ENCODE peak calls at places on chromosomes 1 and 21, in four cellular contexts. I is HepG2, T is GM12878, V is H1. K is an unnamed sample. For H3K4me1, the result is how much of the 10 kb centered on the place peaks cover.

GRCh38 chr1:65725064-65725463 is 67.6 kb upstream of the PDE4B start:
- DNase-seq in I (no peak), T (no peak), V (no peak), K (no peak)

GRCh38 chr1:76018045-76018444 is 56.5 kb upstream of the ST6GALNAC3 start:
- DNase-seq in I (no peak), T (no peak), V (no peak), K (no peak)

GRCh38 chr1:210908257-210908656 is 225.7 kb downstream of the KCNH1 start:
- DNase-seq in I (no peak), T (no peak), V (no peak), K (no peak)

GRCh38 chr1:63068626-63069025 is 253.7 kb upstream of the FOXD3 start:
- DNase-seq in I (no peak), T (no peak), V (no peak), K (no peak)

GRCh38 chr1:93770640-93771039 is 89.0 kb upstream of the BCAR3 start:
- DNase-seq in I (no peak), T (no peak), V (no peak), K (no peak)

GRCh38 chr1:177873238-177873637 is 96.6 kb downstream of the SEC16B start:
- DNase-seq in I (peak), T (no peak), V (no peak), K (no peak)

GRCh38 chr21:44875341-44875740 is 1.9 kb upstream of the PTTG1IP start:
- DNase-seq in I (no peak), T (no peak), V (no peak), K (no peak)

GRCh38 chr1:185646202-185646683 is 87.9 kb upstream of the HMCN1 start:
- DNase-seq in I (peak), T (no peak), V (peak), K (peak)

GRCh38 chr1:181043025-181043880 is 9.5 kb downstream of the MR1 start:
- DNase-seq in I (peak), T (no peak), V (no peak), K (no peak)

GRCh38 chr1:218164930-218165686 is 120.0 kb upstream of the RRP15 start:
- DNase-seq in I (no peak), T (no peak), V (peak), K (peak)

GRCh38 chr1:32181065-32181464 is 1.6 kb downstream of the TXLNA start:
- DNase-seq in I (no peak), T (no peak), V (no peak), K (no peak)
- H3K4me1 ChIP-seq in I (half or more), T (under half), V (under half), K (under half)

GRCh38 chr21:17441370-17441769 is 71.5 kb upstream of the CXADR start:
- DNase-seq in I (peak), T (no peak), V (no peak), K (no peak)

GRCh38 chr21:17438642-17439041 is 74.2 kb upstream of the CXADR start:
- DNase-seq in I (peak), T (no peak), V (peak), K (peak)

GRCh38 chr21:17440955-17441354 is 71.9 kb upstream of the CXADR start:
- DNase-seq in I (no peak), T (no peak), V (no peak), K (no peak)

GRCh38 chr21:17444828-17445227 is 68.0 kb upstream of the CXADR start:
- DNase-seq in I (no peak), T (no peak), V (no peak), K (no peak)

DNA sequence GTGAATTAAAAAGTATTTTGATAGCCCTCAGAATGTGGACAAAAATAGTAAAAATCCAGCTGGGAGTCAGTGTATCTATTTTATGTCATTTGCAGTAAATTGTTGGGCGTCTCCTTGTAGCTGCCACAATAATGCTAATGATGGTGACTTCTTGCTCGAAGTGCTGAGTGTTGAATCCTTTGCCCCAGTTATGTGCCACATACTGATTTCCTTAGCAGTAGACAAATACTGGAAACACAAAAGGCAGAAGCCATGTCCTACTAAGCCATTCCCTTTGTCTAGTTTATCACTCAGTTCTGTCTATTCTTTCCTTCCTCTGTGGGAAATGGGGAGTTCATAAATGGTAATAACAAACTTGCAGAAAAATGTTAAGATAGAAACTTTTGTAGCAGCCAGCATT is 70.7 kb upstream of the CXADR start:
- DNase-seq in I (no peak), T (no peak), V (no peak), K (no peak)
- TF ChIP-seq ZNF274 in I (no peak), T (no peak), V (no peak), K (no peak)

DNA sequence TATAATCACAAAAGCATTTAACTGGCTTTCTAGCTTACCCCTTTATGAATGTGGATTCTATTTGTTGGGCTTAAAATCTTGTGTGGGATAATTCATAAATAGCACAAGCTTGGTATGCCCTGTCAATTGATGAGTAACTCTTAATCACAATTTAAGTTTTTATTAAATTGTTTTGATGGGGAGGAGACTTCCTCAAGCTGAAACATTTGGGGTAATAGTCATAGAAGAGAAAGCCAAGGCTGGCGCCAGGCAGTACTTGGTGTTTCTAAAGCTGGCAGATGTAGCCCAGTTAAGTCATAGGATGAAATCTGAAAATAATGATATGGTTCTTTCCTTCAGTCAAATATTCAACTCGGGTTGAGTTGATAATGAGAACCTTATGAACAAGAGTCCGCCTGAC is 167.2 kb downstream of the FMN2 start:
- DNase-seq in I (no peak), T (no peak), V (no peak), K (no peak)
- TF ChIP-seq SUZ12 in I (no peak), T (no peak), V (no peak), K (no peak)

GRCh38 chr1:47160716-47161115 is 23.5 kb downstream of the CYP4A22 start:
- DNase-seq in I (no peak), T (no peak), V (no peak), K (no peak)
- H3K4me1 ChIP-seq in I (under half), T (under half), V (under half), K (under half)

GRCh38 chr1:145983959-145984830 is 12.2 kb downstream of the TXNIP start:
- DNase-seq in I (no peak), T (no peak), V (no peak), K (no peak)
- TF ChIP-seq ZNF274 in I (no peak), T (no peak), V (no peak), K (no peak)

GRCh38 chr1:101037316-101037715 is 11.7 kb upstream of the DPH5 start:
- DNase-seq in I (no peak), T (no peak), V (no peak), K (no peak)
- TF ChIP-seq SUZ12 in I (no peak), T (no peak), V (no peak), K (no peak)

GRCh38 chr1:18722270-18722669 is 91.6 kb downstream of the PAX7 start:
- DNase-seq in I (no peak), T (no peak), V (no peak), K (no peak)

GRCh38 chr1:18721776-18722175 is 91.1 kb downstream of the PAX7 start:
- DNase-seq in I (no peak), T (no peak), V (no peak), K (no peak)

GRCh38 chr1:18716785-18717678 is 86.4 kb downstream of the PAX7 start:
- DNase-seq in I (no peak), T (no peak), V (no peak), K (no peak)

GRCh38 chr1:18721066-18721465 is 90.4 kb downstream of the PAX7 start:
- DNase-seq in I (no peak), T (no peak), V (no peak), K (no peak)

GRCh38 chr1:18719786-18720436 is 89.3 kb downstream of the PAX7 start:
- DNase-seq in I (no peak), T (no peak), V (no peak), K (no peak)
- H3K4me1 ChIP-seq in I (under half), T (under half), V (under half), K (under half)

K was measured in NT2/D1.